ENCODE peak calls at places on chromosomes 2 and 18, in eight cellular contexts. L is left ventricle myocardium inferior; A is adrenal gland; K is CD8-positive, alpha-beta T cell; H is right atrium auricular region; T is aorta; X is body of pancreas; R is mesendoderm. M is an unnamed sample.
A peak's percentile ranks its signal among the peaks of the same experiment; 100 is the strongest.

GRCh38 chr2:209472871-209473270 is 49.0 kb downstream of the MAP2 start:
- DNase-seq in L (no peak), A (no peak), K (no peak), H (no peak), T (no peak), X (no peak), R (no peak), M (no peak)

GRCh38 chr2:97730245-97730644 is 16.9 kb downstream of the ZAP70 start:
- DNase-seq in L (no peak), A (no peak), K (no peak), H (no peak), T (no peak), X (no peak), R (no peak), M (no peak)

GRCh38 chr2:170840717-170841210 is 24.1 kb downstream of the GAD1 start:
- DNase-seq in L (no peak), A (no peak), K (no peak), H (no peak), T (no peak), X (no peak), R (no peak), M (no peak)

GRCh38 chr18:59993560-59993959 is 93.8 kb downstream of the PMAIP1 start:
- DNase-seq in L (no peak), A (no peak), K (no peak), H (no peak), T (no peak), X (no peak), R (no peak), M (no peak)

GRCh38 chr2:88054300-88055048 is 1.1 kb downstream of the KRCC1 start:
- DNase-seq in L (no peak), A (peak; percentile 17), K (no peak), H (no peak), T (no peak), X (peak; percentile 7), R (peak; percentile 47), M (no peak)

GRCh38 chr2:96878796-96879544 is 9.1 kb upstream of the SEMA4C start:
- DNase-seq in L (no peak), A (no peak), K (no peak), H (no peak), T (no peak), X (no peak), R (no peak), M (no peak)

GRCh38 chr2:9554841-9555337 is 741 bp downstream of the ADAM17 start:
- DNase-seq in L (no peak), A (no peak), K (peak; percentile 16), H (peak; percentile 73), T (no peak), X (peak; percentile 58), R (peak; percentile 79), M (no peak)

GRCh38 chr2:154698789-154699559 is 479 bp downstream of the KCNJ3 start:
- DNase-seq in L (no peak), A (no peak), K (no peak), H (no peak), T (peak; percentile 42), X (no peak), R (no peak), M (peak; percentile 34)

GRCh38 chr2:46460241-46460921 is 19.0 kb upstream of the TMEM247 start:
- DNase-seq in L (peak; percentile 77), A (peak; percentile 57), K (no peak), H (peak; percentile 74), T (peak; percentile 56), X (peak; percentile 59), R (no peak), M (peak; percentile 92)

GRCh38 chr2:188892632-188893031 is 81.5 kb upstream of the COL3A1 start:
- DNase-seq in L (no peak), A (no peak), K (no peak), H (no peak), T (no peak), X (no peak), R (no peak), M (no peak)

GRCh38 chr2:37365669-37366068 is 21.2 kb downstream of the QPCT start:
- DNase-seq in L (no peak), A (no peak), K (no peak), H (no peak), T (no peak), X (no peak), R (no peak), M (no peak)

GRCh38 chr2:200746301-200746700 is 65.4 kb upstream of the BZW1 start:
- DNase-seq in L (no peak), A (no peak), K (no peak), H (no peak), T (no peak), X (no peak), R (peak; percentile 21), M (no peak)

GRCh38 chr2:113906647-113907046 is 16.8 kb downstream of the ACTR3 start:
- DNase-seq in L (no peak), A (no peak), K (no peak), H (no peak), T (no peak), X (no peak), R (no peak), M (no peak)

GRCh38 chr2:201795608-201796477 is 10.5 kb upstream of the CDK15 start:
- DNase-seq in L (no peak), A (no peak), K (no peak), H (no peak), T (no peak), X (peak; percentile 11), R (peak; percentile 68), M (no peak)

GRCh38 chr18:48946329-48946835 is 4.4 kb downstream of the SMAD7 start:
- DNase-seq in L (no peak), A (no peak), K (no peak), H (no peak), T (no peak), X (peak; percentile 36), R (no peak), M (peak; percentile 68)

GRCh38 chr18:48944634-48945033 is 6.1 kb downstream of the SMAD7 start:
- DNase-seq in L (no peak), A (no peak), K (no peak), H (no peak), T (no peak), X (no peak), R (no peak), M (peak; percentile 64)

GRCh38 chr18:48947583-48947982 is 3.2 kb downstream of the SMAD7 start:
- DNase-seq in L (peak; percentile 55), A (peak; percentile 52), K (no peak), H (no peak), T (peak; percentile 79), X (peak; percentile 37), R (no peak), M (peak; percentile 82)

GRCh38 chr18:48947102-48947501 is 3.7 kb downstream of the SMAD7 start:
- DNase-seq in L (no peak), A (no peak), K (no peak), H (no peak), T (no peak), X (no peak), R (no peak), M (no peak)

GRCh38 chr18:48945953-48946217 is 4.9 kb downstream of the SMAD7 start:
- DNase-seq in L (no peak), A (no peak), K (no peak), H (no peak), T (no peak), X (no peak), R (no peak), M (no peak)
- H3K4me3 ChIP-seq in L (peak overlapping the region; percentile 94), A (no peak overlapping the region), K (no peak overlapping the region), H (peak overlapping the region; percentile 97), T (peak overlapping the region; percentile 65), X (no peak overlapping the region), R (no peak overlapping the region), M (peak overlapping the region; percentile 63)

GRCh38 chr2:43826305-43827250 is 12.1 kb downstream of the ABCG5 start:
- DNase-seq in L (no peak), A (no peak), K (no peak), H (no peak), T (no peak), X (no peak), R (no peak), M (no peak)
- H3K27me3 ChIP-seq in L (peaks cover 52% of the 10 kb centered on the region), A (peaks cover 2% of the 10 kb centered on the region), K (peaks cover 3% of the 10 kb centered on the region), H (no peaks in the 10 kb centered on the region), T (peaks cover 3% of the 10 kb centered on the region), X (no peaks in the 10 kb centered on the region), R (no peaks in the 10 kb centered on the region), M (no peaks in the 10 kb centered on the region)

GRCh38 chr18:11146947-11147345 is 2.4 kb downstream of the PIEZO2 start:
- DNase-seq in L (no peak), A (no peak), K (no peak), H (no peak), T (no peak), X (no peak), R (peak; percentile 13), M (no peak)
- H3K4me3 ChIP-seq in L (no peak overlapping the region), A (no peak overlapping the region), K (no peak overlapping the region), H (no peak overlapping the region), T (no peak overlapping the region), X (no peak overlapping the region), R (peak overlapping the region; percentile 27), M (peak overlapping the region; percentile 12)

GRCh38 chr2:34570266-34570872 is 971.3 kb upstream of the FAM98A start:
- DNase-seq in L (no peak), A (no peak), K (no peak), H (no peak), T (no peak), X (peak; percentile 74), R (peak; percentile 84), M (no peak)

GRCh38 chr2:34567128-34567527 is 968.0 kb upstream of the FAM98A start:
- DNase-seq in L (no peak), A (no peak), K (no peak), H (no peak), T (no peak), X (no peak), R (no peak), M (no peak)
- H3K27me3 ChIP-seq in L (no peaks in the 10 kb centered on the region), A (no peaks in the 10 kb centered on the region), K (no peaks in the 10 kb centered on the region), H (no peaks in the 10 kb centered on the region), T (no peaks in the 10 kb centered on the region), X (no peaks in the 10 kb centered on the region), R (no peaks in the 10 kb centered on the region), M (no peaks in the 10 kb centered on the region)

GRCh38 chr18:75205760-75206109 is 3.2 kb downstream of the PTGR3 start:
- DNase-seq in L (no peak), A (no peak), K (no peak), H (no peak), T (no peak), X (no peak), R (peak; percentile 57), M (no peak)
- H3K4me3 ChIP-seq in L (peak overlapping the region; percentile 85), A (no peak overlapping the region), K (no peak overlapping the region), H (no peak overlapping the region), T (no peak overlapping the region), X (no peak overlapping the region), R (no peak overlapping the region), M (peak overlapping the region; percentile 45)

DNA sequence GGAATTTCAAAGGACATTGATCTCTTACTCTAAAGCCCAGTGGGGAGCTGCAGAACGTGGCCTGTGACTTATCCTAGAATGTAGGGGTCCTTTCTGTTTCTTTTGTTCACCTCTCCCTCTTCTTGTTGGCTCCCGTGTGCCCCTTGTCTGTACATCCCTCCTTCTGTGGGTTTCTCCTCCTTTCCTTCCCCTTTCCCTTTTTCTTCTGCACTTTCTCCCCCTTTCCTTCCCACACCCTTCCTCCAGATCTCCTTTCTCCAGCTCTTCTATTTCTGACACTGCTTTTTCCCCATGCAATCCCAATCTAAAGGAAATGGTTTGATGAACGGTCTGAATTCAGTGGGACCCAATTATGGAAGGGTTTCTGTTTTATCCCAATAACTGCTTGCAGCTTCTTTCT is 35.5 kb upstream of the MAPRE3 start:
- DNase-seq in L (no peak), A (no peak), K (no peak), H (no peak), T (no peak), X (no peak), R (no peak), M (no peak)
- H3K27me3 ChIP-seq in L (peaks cover 32% of the 10 kb centered on the region), A (no peaks in the 10 kb centered on the region), K (no peaks in the 10 kb centered on the region), H (no peaks in the 10 kb centered on the region), T (no peaks in the 10 kb centered on the region), X (no peaks in the 10 kb centered on the region), R (no peaks in the 10 kb centered on the region), M (no peaks in the 10 kb centered on the region)